ENCODE peak calls at places on chromosomes 12 and 14, in ten cellular contexts. U, L, W, Q, P, E, G, A, Z and B are unnamed samples.

GRCh38 chr12:132143328-132144071 is 619 bp downstream of the DDX51 start:
- DNase-seq in G (no peak), E (no peak), W (no peak), P (no peak), A (no peak), L (no peak), Z (peak; percentile 33), U (no peak), Q (peak; percentile 54), B (no peak)

GRCh38 chr12:104886418-104887401 is 71.4 kb downstream of the SLC41A2 start:
- DNase-seq in Q (peak; percentile 50), U (no peak), W (peak; percentile 79), P (peak; percentile 69), Z (peak; percentile 7), E (no peak), A (no peak), G (no peak), L (peak; percentile 68), B (peak; percentile 84)

GRCh38 chr12:7758346-7758745 is 6.7 kb upstream of the NANOGNB start:
- DNase-seq in G (no peak), Z (no peak), E (no peak), Q (no peak), L (no peak), U (no peak), W (no peak), P (no peak), A (peak; percentile 77), B (no peak)

GRCh38 chr14:69695664-69696527 is 71.0 kb upstream of the SRSF5 start:
- DNase-seq in W (no peak), G (no peak), Z (peak; percentile 60), E (peak; percentile 80), A (no peak), P (peak; percentile 74), Q (peak; percentile 38), U (no peak), L (peak; percentile 61), B (peak; percentile 79)

GRCh38 chr12:88836156-88836555 is 255.9 kb upstream of the KITLG start:
- DNase-seq in Q (no peak), E (no peak), U (no peak), P (no peak), A (no peak), L (no peak), W (peak; percentile 24), G (no peak), Z (no peak), B (no peak)

GRCh38 chr12:127928615-127929014 is 338.4 kb upstream of the TMEM132C start:
- DNase-seq in U (no peak), L (no peak), E (peak; percentile 22), G (no peak), Q (peak; percentile 66), P (peak; percentile 3), A (no peak), W (no peak), Z (no peak), B (no peak)

GRCh38 chr12:69901141-69901900 is 76.3 kb downstream of the MYRFL start:
- DNase-seq in A (no peak), Q (peak; percentile 57), W (no peak), Z (no peak), G (no peak), E (no peak), L (peak; percentile 46), P (no peak), U (no peak), B (peak; percentile 67)

GRCh38 chr12:70415987-70416386 is 49.9 kb downstream of the KCNMB4 start:
- DNase-seq in Q (no peak), A (no peak), P (no peak), Z (no peak), E (no peak), G (no peak), L (no peak), W (no peak), U (no peak), B (no peak)

GRCh38 chr12:104604070-104604994 is 147.6 kb downstream of the CHST11 start:
- DNase-seq in E (peak; percentile 82), Z (peak; percentile 48), G (peak; percentile 17), P (peak; percentile 85), W (peak; percentile 94), A (peak; percentile 86), U (no peak), L (peak; percentile 96), Q (peak; percentile 98), B (peak; percentile 98)

GRCh38 chr14:56534656-56535055 is 44.9 kb upstream of the TMEM260 start:
- DNase-seq in Z (no peak), U (no peak), P (no peak), W (no peak), E (no peak), L (no peak), G (no peak), A (no peak), Q (no peak), B (no peak)

GRCh38 chr12:79371226-79371625 is 319.5 kb downstream of the PAWR start:
- DNase-seq in W (no peak), U (no peak), Z (no peak), L (no peak), E (no peak), Q (no peak), A (no peak), G (no peak), P (no peak), B (no peak)

GRCh38 chr12:46585854-46586621 is 213.5 kb upstream of the SLC38A2 start:
- DNase-seq in Q (peak; percentile 39), W (peak; percentile 76), G (peak; percentile 12), P (peak; percentile 71), A (peak; percentile 85), U (peak; percentile 52), E (peak; percentile 18), L (peak; percentile 58), Z (peak; percentile 73), B (peak; percentile 72)